ENCODE peak calls at places on chromosomes 5 and 9, in ten cellular contexts. One of them, this sample, is unnamed.

GRCh38 chr5:1380011-1380817 is 35.3 kb upstream of the CLPTM1L start:
- DNase-seq in MCF 10A: no peak
- DNase-seq in AG08395: peak
- DNase-seq in NCI-H1092: no peak
- DNase-seq in stimulated activated naive CD8-positive, alpha-beta T cell treated with anti-CD3 and anti-CD28 coated beads, Interleukin-15, amount 100 ng/mL, for 72 hours: peak
- DNase-seq in stimulated activated CD4-positive, alpha-beta T cell treated with anti-CD3 and anti-CD28 coated beads, Interleukin-1b, Interleukin-23, amount 100 ng/mL, for 24 hours: no peak
- DNase-seq in smooth muscle cell of the brain vasculature: no peak
- DNase-seq in cerebellum: no peak
- DNase-seq in mesendoderm: peak
- DNase-seq in neural crest cell: peak
- DNase-seq in this sample: peak

GRCh38 chr9:121489344-121489743 is 10.3 kb downstream of the GGTA1 start:
- DNase-seq in MCF 10A: no peak
- DNase-seq in AG08395: no peak
- DNase-seq in NCI-H1092: no peak
- DNase-seq in stimulated activated naive CD8-positive, alpha-beta T cell treated with anti-CD3 and anti-CD28 coated beads, Interleukin-15, amount 100 ng/mL, for 72 hours: no peak
- DNase-seq in stimulated activated CD4-positive, alpha-beta T cell treated with anti-CD3 and anti-CD28 coated beads, Interleukin-1b, Interleukin-23, amount 100 ng/mL, for 24 hours: no peak
- DNase-seq in smooth muscle cell of the brain vasculature: no peak
- DNase-seq in cerebellum: no peak
- DNase-seq in mesendoderm: no peak
- DNase-seq in neural crest cell: no peak
- DNase-seq in this sample: no peak

GRCh38 chr5:67425514-67425913 is 228.9 kb upstream of the CD180 start:
- DNase-seq in MCF 10A: no peak
- DNase-seq in AG08395: peak
- DNase-seq in NCI-H1092: no peak
- DNase-seq in stimulated activated naive CD8-positive, alpha-beta T cell treated with anti-CD3 and anti-CD28 coated beads, Interleukin-15, amount 100 ng/mL, for 72 hours: no peak
- DNase-seq in stimulated activated CD4-positive, alpha-beta T cell treated with anti-CD3 and anti-CD28 coated beads, Interleukin-1b, Interleukin-23, amount 100 ng/mL, for 24 hours: no peak
- DNase-seq in smooth muscle cell of the brain vasculature: no peak
- DNase-seq in cerebellum: no peak
- DNase-seq in mesendoderm: no peak
- DNase-seq in neural crest cell: no peak
- DNase-seq in this sample: no peak

GRCh38 chr9:93355827-93356226 is 95.7 kb upstream of the FAM120A start:
- DNase-seq in MCF 10A: no peak
- DNase-seq in AG08395: no peak
- DNase-seq in NCI-H1092: no peak
- DNase-seq in stimulated activated naive CD8-positive, alpha-beta T cell treated with anti-CD3 and anti-CD28 coated beads, Interleukin-15, amount 100 ng/mL, for 72 hours: no peak
- DNase-seq in stimulated activated CD4-positive, alpha-beta T cell treated with anti-CD3 and anti-CD28 coated beads, Interleukin-1b, Interleukin-23, amount 100 ng/mL, for 24 hours: no peak
- DNase-seq in smooth muscle cell of the brain vasculature: no peak
- DNase-seq in cerebellum: no peak
- DNase-seq in mesendoderm: no peak
- DNase-seq in neural crest cell: no peak
- DNase-seq in this sample: no peak

GRCh38 chr5:173474881-173475287 is 141.6 kb downstream of the BOD1 start:
- DNase-seq in MCF 10A: peak
- DNase-seq in AG08395: peak
- DNase-seq in NCI-H1092: no peak
- DNase-seq in stimulated activated naive CD8-positive, alpha-beta T cell treated with anti-CD3 and anti-CD28 coated beads, Interleukin-15, amount 100 ng/mL, for 72 hours: no peak
- DNase-seq in stimulated activated CD4-positive, alpha-beta T cell treated with anti-CD3 and anti-CD28 coated beads, Interleukin-1b, Interleukin-23, amount 100 ng/mL, for 24 hours: no peak
- DNase-seq in smooth muscle cell of the brain vasculature: no peak
- DNase-seq in cerebellum: no peak
- DNase-seq in mesendoderm: no peak
- DNase-seq in neural crest cell: no peak
- DNase-seq in this sample: no peak

GRCh38 chr5:1316941-1317340 is 22.1 kb upstream of the TERT start:
- DNase-seq in MCF 10A: no peak
- DNase-seq in AG08395: no peak
- DNase-seq in NCI-H1092: no peak
- DNase-seq in stimulated activated naive CD8-positive, alpha-beta T cell treated with anti-CD3 and anti-CD28 coated beads, Interleukin-15, amount 100 ng/mL, for 72 hours: no peak
- DNase-seq in stimulated activated CD4-positive, alpha-beta T cell treated with anti-CD3 and anti-CD28 coated beads, Interleukin-1b, Interleukin-23, amount 100 ng/mL, for 24 hours: no peak
- DNase-seq in smooth muscle cell of the brain vasculature: no peak
- DNase-seq in cerebellum: no peak
- DNase-seq in mesendoderm: no peak
- DNase-seq in neural crest cell: no peak
- DNase-seq in this sample: no peak

GRCh38 chr9:4339357-4339756 is 39.5 kb upstream of the GLIS3 start:
- DNase-seq in MCF 10A: peak
- DNase-seq in AG08395: peak
- DNase-seq in NCI-H1092: peak
- DNase-seq in stimulated activated naive CD8-positive, alpha-beta T cell treated with anti-CD3 and anti-CD28 coated beads, Interleukin-15, amount 100 ng/mL, for 72 hours: peak
- DNase-seq in stimulated activated CD4-positive, alpha-beta T cell treated with anti-CD3 and anti-CD28 coated beads, Interleukin-1b, Interleukin-23, amount 100 ng/mL, for 24 hours: peak
- DNase-seq in smooth muscle cell of the brain vasculature: peak
- DNase-seq in cerebellum: peak
- DNase-seq in mesendoderm: peak
- DNase-seq in neural crest cell: peak
- DNase-seq in this sample: peak

GRCh38 chr5:63963080-63963735 is 963 bp upstream of the HTR1A start:
- DNase-seq in MCF 10A: peak
- DNase-seq in AG08395: peak
- DNase-seq in NCI-H1092: peak
- DNase-seq in stimulated activated naive CD8-positive, alpha-beta T cell treated with anti-CD3 and anti-CD28 coated beads, Interleukin-15, amount 100 ng/mL, for 72 hours: peak
- DNase-seq in stimulated activated CD4-positive, alpha-beta T cell treated with anti-CD3 and anti-CD28 coated beads, Interleukin-1b, Interleukin-23, amount 100 ng/mL, for 24 hours: no peak
- DNase-seq in smooth muscle cell of the brain vasculature: peak
- DNase-seq in cerebellum: peak
- DNase-seq in mesendoderm: peak
- DNase-seq in neural crest cell: peak
- DNase-seq in this sample: peak

GRCh38 chr5:43044181-43044914 is 4.2 kb upstream of the ANXA2R start:
- DNase-seq in MCF 10A: no peak
- DNase-seq in AG08395: peak
- DNase-seq in NCI-H1092: no peak
- DNase-seq in stimulated activated naive CD8-positive, alpha-beta T cell treated with anti-CD3 and anti-CD28 coated beads, Interleukin-15, amount 100 ng/mL, for 72 hours: no peak
- DNase-seq in stimulated activated CD4-positive, alpha-beta T cell treated with anti-CD3 and anti-CD28 coated beads, Interleukin-1b, Interleukin-23, amount 100 ng/mL, for 24 hours: no peak
- DNase-seq in smooth muscle cell of the brain vasculature: peak
- DNase-seq in cerebellum: no peak
- DNase-seq in mesendoderm: peak
- DNase-seq in neural crest cell: no peak
- DNase-seq in this sample: no peak

GRCh38 chr9:3526166-3526902 is 533 bp upstream of the RFX3 start:
- DNase-seq in MCF 10A: peak
- DNase-seq in AG08395: peak
- DNase-seq in NCI-H1092: peak
- DNase-seq in stimulated activated naive CD8-positive, alpha-beta T cell treated with anti-CD3 and anti-CD28 coated beads, Interleukin-15, amount 100 ng/mL, for 72 hours: peak
- DNase-seq in stimulated activated CD4-positive, alpha-beta T cell treated with anti-CD3 and anti-CD28 coated beads, Interleukin-1b, Interleukin-23, amount 100 ng/mL, for 24 hours: peak
- DNase-seq in smooth muscle cell of the brain vasculature: peak
- DNase-seq in cerebellum: peak
- DNase-seq in mesendoderm: peak
- DNase-seq in neural crest cell: peak
- DNase-seq in this sample: peak

GRCh38 chr5:109388407-109388806 is 21.4 kb downstream of the PJA2 start:
- DNase-seq in MCF 10A: no peak
- DNase-seq in AG08395: peak
- DNase-seq in NCI-H1092: no peak
- DNase-seq in stimulated activated naive CD8-positive, alpha-beta T cell treated with anti-CD3 and anti-CD28 coated beads, Interleukin-15, amount 100 ng/mL, for 72 hours: no peak
- DNase-seq in stimulated activated CD4-positive, alpha-beta T cell treated with anti-CD3 and anti-CD28 coated beads, Interleukin-1b, Interleukin-23, amount 100 ng/mL, for 24 hours: no peak
- DNase-seq in smooth muscle cell of the brain vasculature: no peak
- DNase-seq in cerebellum: no peak
- DNase-seq in mesendoderm: peak
- DNase-seq in neural crest cell: no peak
- DNase-seq in this sample: no peak

GRCh38 chr9:136806631-136807201 is 1.0 kb upstream of the RABL6 start:
- DNase-seq in MCF 10A: no peak
- DNase-seq in AG08395: no peak
- DNase-seq in NCI-H1092: no peak
- DNase-seq in stimulated activated naive CD8-positive, alpha-beta T cell treated with anti-CD3 and anti-CD28 coated beads, Interleukin-15, amount 100 ng/mL, for 72 hours: no peak
- DNase-seq in stimulated activated CD4-positive, alpha-beta T cell treated with anti-CD3 and anti-CD28 coated beads, Interleukin-1b, Interleukin-23, amount 100 ng/mL, for 24 hours: no peak
- DNase-seq in smooth muscle cell of the brain vasculature: no peak
- DNase-seq in cerebellum: no peak
- DNase-seq in mesendoderm: no peak
- DNase-seq in neural crest cell: no peak
- DNase-seq in this sample: no peak

GRCh38 chr9:78292716-78293497 is 4.0 kb upstream of the PSAT1 start:
- DNase-seq in MCF 10A: no peak
- DNase-seq in AG08395: no peak
- DNase-seq in NCI-H1092: no peak
- DNase-seq in stimulated activated naive CD8-positive, alpha-beta T cell treated with anti-CD3 and anti-CD28 coated beads, Interleukin-15, amount 100 ng/mL, for 72 hours: peak
- DNase-seq in stimulated activated CD4-positive, alpha-beta T cell treated with anti-CD3 and anti-CD28 coated beads, Interleukin-1b, Interleukin-23, amount 100 ng/mL, for 24 hours: no peak
- DNase-seq in smooth muscle cell of the brain vasculature: no peak
- DNase-seq in cerebellum: no peak
- DNase-seq in mesendoderm: no peak
- DNase-seq in neural crest cell: no peak
- DNase-seq in this sample: no peak

GRCh38 chr9:130137870-130138653 is 34.1 kb upstream of the NCS1 start:
- DNase-seq in MCF 10A: peak
- DNase-seq in AG08395: peak
- DNase-seq in NCI-H1092: no peak
- DNase-seq in stimulated activated naive CD8-positive, alpha-beta T cell treated with anti-CD3 and anti-CD28 coated beads, Interleukin-15, amount 100 ng/mL, for 72 hours: no peak
- DNase-seq in stimulated activated CD4-positive, alpha-beta T cell treated with anti-CD3 and anti-CD28 coated beads, Interleukin-1b, Interleukin-23, amount 100 ng/mL, for 24 hours: no peak
- DNase-seq in smooth muscle cell of the brain vasculature: no peak
- DNase-seq in cerebellum: no peak
- DNase-seq in mesendoderm: peak
- DNase-seq in neural crest cell: peak
- DNase-seq in this sample: peak

GRCh38 chr5:127205147-127205546 is 85.4 kb upstream of the MEGF10 start:
- DNase-seq in MCF 10A: no peak
- DNase-seq in AG08395: no peak
- DNase-seq in NCI-H1092: no peak
- DNase-seq in stimulated activated naive CD8-positive, alpha-beta T cell treated with anti-CD3 and anti-CD28 coated beads, Interleukin-15, amount 100 ng/mL, for 72 hours: no peak
- DNase-seq in stimulated activated CD4-positive, alpha-beta T cell treated with anti-CD3 and anti-CD28 coated beads, Interleukin-1b, Interleukin-23, amount 100 ng/mL, for 24 hours: no peak
- DNase-seq in smooth muscle cell of the brain vasculature: no peak
- DNase-seq in cerebellum: no peak
- DNase-seq in mesendoderm: no peak
- DNase-seq in neural crest cell: no peak
- DNase-seq in this sample: no peak

GRCh38 chr5:43772601-43773031 is 169.6 kb downstream of the NNT start:
- DNase-seq in MCF 10A: peak
- DNase-seq in AG08395: no peak
- DNase-seq in NCI-H1092: no peak
- DNase-seq in stimulated activated naive CD8-positive, alpha-beta T cell treated with anti-CD3 and anti-CD28 coated beads, Interleukin-15, amount 100 ng/mL, for 72 hours: no peak
- DNase-seq in stimulated activated CD4-positive, alpha-beta T cell treated with anti-CD3 and anti-CD28 coated beads, Interleukin-1b, Interleukin-23, amount 100 ng/mL, for 24 hours: no peak
- DNase-seq in smooth muscle cell of the brain vasculature: no peak
- DNase-seq in cerebellum: no peak
- DNase-seq in mesendoderm: peak
- DNase-seq in neural crest cell: no peak
- DNase-seq in this sample: no peak

GRCh38 chr9:127878001-127878651 is 651 bp upstream of the AK1 start:
- DNase-seq in MCF 10A: no peak
- DNase-seq in AG08395: no peak
- DNase-seq in NCI-H1092: no peak
- DNase-seq in stimulated activated naive CD8-positive, alpha-beta T cell treated with anti-CD3 and anti-CD28 coated beads, Interleukin-15, amount 100 ng/mL, for 72 hours: no peak
- DNase-seq in stimulated activated CD4-positive, alpha-beta T cell treated with anti-CD3 and anti-CD28 coated beads, Interleukin-1b, Interleukin-23, amount 100 ng/mL, for 24 hours: no peak
- DNase-seq in smooth muscle cell of the brain vasculature: no peak
- DNase-seq in cerebellum: no peak
- DNase-seq in mesendoderm: peak
- DNase-seq in neural crest cell: no peak
- DNase-seq in this sample: peak

GRCh38 chr5:139745121-139745799 is 50.3 kb upstream of the PSD2 start:
- DNase-seq in MCF 10A: peak
- DNase-seq in AG08395: peak
- DNase-seq in NCI-H1092: no peak
- DNase-seq in stimulated activated naive CD8-positive, alpha-beta T cell treated with anti-CD3 and anti-CD28 coated beads, Interleukin-15, amount 100 ng/mL, for 72 hours: peak
- DNase-seq in stimulated activated CD4-positive, alpha-beta T cell treated with anti-CD3 and anti-CD28 coated beads, Interleukin-1b, Interleukin-23, amount 100 ng/mL, for 24 hours: no peak
- DNase-seq in smooth muscle cell of the brain vasculature: peak
- DNase-seq in cerebellum: no peak
- DNase-seq in mesendoderm: peak
- DNase-seq in neural crest cell: no peak
- DNase-seq in this sample: no peak

GRCh38 chr9:120755827-120756434 is 37.3 kb downstream of the FBXW2 start:
- DNase-seq in MCF 10A: peak
- DNase-seq in AG08395: peak
- DNase-seq in NCI-H1092: peak
- DNase-seq in stimulated activated naive CD8-positive, alpha-beta T cell treated with anti-CD3 and anti-CD28 coated beads, Interleukin-15, amount 100 ng/mL, for 72 hours: peak
- DNase-seq in stimulated activated CD4-positive, alpha-beta T cell treated with anti-CD3 and anti-CD28 coated beads, Interleukin-1b, Interleukin-23, amount 100 ng/mL, for 24 hours: peak
- DNase-seq in smooth muscle cell of the brain vasculature: no peak
- DNase-seq in cerebellum: peak
- DNase-seq in mesendoderm: peak
- DNase-seq in neural crest cell: peak
- DNase-seq in this sample: peak

GRCh38 chr9:89839952-89840351 is 235.1 kb downstream of the GADD45G start:
- DNase-seq in MCF 10A: no peak
- DNase-seq in AG08395: no peak
- DNase-seq in NCI-H1092: no peak
- DNase-seq in stimulated activated naive CD8-positive, alpha-beta T cell treated with anti-CD3 and anti-CD28 coated beads, Interleukin-15, amount 100 ng/mL, for 72 hours: no peak
- DNase-seq in stimulated activated CD4-positive, alpha-beta T cell treated with anti-CD3 and anti-CD28 coated beads, Interleukin-1b, Interleukin-23, amount 100 ng/mL, for 24 hours: no peak
- DNase-seq in smooth muscle cell of the brain vasculature: no peak
- DNase-seq in cerebellum: no peak
- DNase-seq in mesendoderm: no peak
- DNase-seq in neural crest cell: no peak
- DNase-seq in this sample: no peak

GRCh38 chr5:133704411-133704810 is 92.1 kb upstream of the FSTL4 start:
- DNase-seq in MCF 10A: no peak
- DNase-seq in AG08395: no peak
- DNase-seq in NCI-H1092: no peak
- DNase-seq in stimulated activated naive CD8-positive, alpha-beta T cell treated with anti-CD3 and anti-CD28 coated beads, Interleukin-15, amount 100 ng/mL, for 72 hours: no peak
- DNase-seq in stimulated activated CD4-positive, alpha-beta T cell treated with anti-CD3 and anti-CD28 coated beads, Interleukin-1b, Interleukin-23, amount 100 ng/mL, for 24 hours: no peak
- DNase-seq in smooth muscle cell of the brain vasculature: no peak
- DNase-seq in cerebellum: no peak
- DNase-seq in mesendoderm: peak
- DNase-seq in neural crest cell: no peak
- DNase-seq in this sample: no peak

GRCh38 chr5:97979740-97980139 is 793.7 kb upstream of the RGMB start:
- DNase-seq in MCF 10A: no peak
- DNase-seq in AG08395: peak
- DNase-seq in NCI-H1092: no peak
- DNase-seq in stimulated activated naive CD8-positive, alpha-beta T cell treated with anti-CD3 and anti-CD28 coated beads, Interleukin-15, amount 100 ng/mL, for 72 hours: no peak
- DNase-seq in stimulated activated CD4-positive, alpha-beta T cell treated with anti-CD3 and anti-CD28 coated beads, Interleukin-1b, Interleukin-23, amount 100 ng/mL, for 24 hours: no peak
- DNase-seq in smooth muscle cell of the brain vasculature: peak
- DNase-seq in cerebellum: no peak
- DNase-seq in mesendoderm: no peak
- DNase-seq in neural crest cell: no peak
- DNase-seq in this sample: no peak

GRCh38 chr5:54329731-54330709 is 19.6 kb upstream of the ARL15 start:
- DNase-seq in MCF 10A: peak
- DNase-seq in AG08395: peak
- DNase-seq in NCI-H1092: no peak
- DNase-seq in stimulated activated naive CD8-positive, alpha-beta T cell treated with anti-CD3 and anti-CD28 coated beads, Interleukin-15, amount 100 ng/mL, for 72 hours: no peak
- DNase-seq in stimulated activated CD4-positive, alpha-beta T cell treated with anti-CD3 and anti-CD28 coated beads, Interleukin-1b, Interleukin-23, amount 100 ng/mL, for 24 hours: no peak
- DNase-seq in smooth muscle cell of the brain vasculature: no peak
- DNase-seq in cerebellum: no peak
- DNase-seq in mesendoderm: peak
- DNase-seq in neural crest cell: no peak
- DNase-seq in this sample: no peak

GRCh38 chr5:40656766-40657165 is 22.9 kb upstream of the PTGER4 start:
- DNase-seq in MCF 10A: no peak
- DNase-seq in AG08395: no peak
- DNase-seq in NCI-H1092: no peak
- DNase-seq in stimulated activated naive CD8-positive, alpha-beta T cell treated with anti-CD3 and anti-CD28 coated beads, Interleukin-15, amount 100 ng/mL, for 72 hours: no peak
- DNase-seq in stimulated activated CD4-positive, alpha-beta T cell treated with anti-CD3 and anti-CD28 coated beads, Interleukin-1b, Interleukin-23, amount 100 ng/mL, for 24 hours: no peak
- DNase-seq in smooth muscle cell of the brain vasculature: no peak
- DNase-seq in cerebellum: no peak
- DNase-seq in mesendoderm: no peak
- DNase-seq in neural crest cell: no peak
- DNase-seq in this sample: no peak

GRCh38 chr9:138053996-138054752 is 176.6 kb downstream of the CACNA1B start:
- DNase-seq in MCF 10A: no peak
- DNase-seq in AG08395: no peak
- DNase-seq in NCI-H1092: no peak
- DNase-seq in stimulated activated naive CD8-positive, alpha-beta T cell treated with anti-CD3 and anti-CD28 coated beads, Interleukin-15, amount 100 ng/mL, for 72 hours: no peak
- DNase-seq in stimulated activated CD4-positive, alpha-beta T cell treated with anti-CD3 and anti-CD28 coated beads, Interleukin-1b, Interleukin-23, amount 100 ng/mL, for 24 hours: no peak
- DNase-seq in smooth muscle cell of the brain vasculature: no peak
- DNase-seq in cerebellum: no peak
- DNase-seq in mesendoderm: no peak
- DNase-seq in neural crest cell: no peak
- DNase-seq in this sample: no peak

GRCh38 chr9:79028101-79028500 is 543.7 kb upstream of the TLE4 start:
- DNase-seq in MCF 10A: peak
- DNase-seq in AG08395: no peak
- DNase-seq in NCI-H1092: no peak
- DNase-seq in stimulated activated naive CD8-positive, alpha-beta T cell treated with anti-CD3 and anti-CD28 coated beads, Interleukin-15, amount 100 ng/mL, for 72 hours: no peak
- DNase-seq in stimulated activated CD4-positive, alpha-beta T cell treated with anti-CD3 and anti-CD28 coated beads, Interleukin-1b, Interleukin-23, amount 100 ng/mL, for 24 hours: no peak
- DNase-seq in smooth muscle cell of the brain vasculature: no peak
- DNase-seq in cerebellum: no peak
- DNase-seq in mesendoderm: no peak
- DNase-seq in neural crest cell: no peak
- DNase-seq in this sample: no peak